ENCODE peak calls at places on chromosomes 1 and 21, in six cellular contexts. F is HCT116, E is Peyer's patch, B is RWPE1, Z is colonic mucosa, Q is PC-3. Y is an unnamed sample.

GRCh38 chr1:246801241-246802020 is 77.2 kb downstream of the SCCPDH start:
- DNase-seq in F (no peak), E (no peak), B (no peak), Z (no peak), Q (no peak), Y (no peak)

GRCh38 chr1:155717041-155717440 is 28.1 kb downstream of the DAP3 start:
- DNase-seq in F (no peak), E (no peak), B (no peak), Z (no peak), Q (no peak), Y (no peak)

GRCh38 chr1:167374014-167374413 is 144.3 kb downstream of the CD247 start:
- DNase-seq in F (no peak), E (no peak), B (no peak), Z (no peak), Q (no peak), Y (no peak)

GRCh38 chr1:62728963-62729362 is 40.8 kb upstream of the DOCK7 start:
- DNase-seq in F (no peak), E (no peak), B (no peak), Z (no peak), Q (no peak), Y (no peak)

GRCh38 chr1:7770939-7771672 is at the start of gene VAMP3:
- DNase-seq in F (peak), E (peak), B (peak), Z (peak), Q (peak), Y (peak)

GRCh38 chr1:53634571-53634979 is 104.4 kb downstream of the GLIS1 start:
- DNase-seq in F (no peak), E (no peak), B (no peak), Z (no peak), Q (no peak), Y (no peak)

GRCh38 chr1:54803761-54804470 is 2.8 kb upstream of the TTC22 start:
- DNase-seq in F (no peak), E (peak), B (no peak), Z (peak), Q (no peak), Y (no peak)

GRCh38 chr1:226697151-226697575 is 41.9 kb downstream of the ITPKB start:
- DNase-seq in F (no peak), E (no peak), B (peak), Z (no peak), Q (peak), Y (no peak)

GRCh38 chr1:209652121-209652742 is at the start of gene LAMB3:
- DNase-seq in F (peak), E (peak), B (peak), Z (peak), Q (peak), Y (no peak)

GRCh38 chr1:92476071-92476607 is 10.6 kb downstream of the GFI1 start:
- DNase-seq in F (no peak), E (no peak), B (no peak), Z (no peak), Q (no peak), Y (no peak)

GRCh38 chr1:241462371-241462770 is 57.2 kb downstream of the FH start:
- DNase-seq in F (no peak), E (no peak), B (no peak), Z (no peak), Q (no peak), Y (no peak)

GRCh38 chr1:2594001-2594640 is 7.5 kb downstream of the PRXL2B start:
- DNase-seq in F (no peak), E (peak), B (no peak), Z (peak), Q (peak), Y (peak)

GRCh38 chr1:6803357-6803756 is 18.1 kb downstream of the CAMTA1 start:
- DNase-seq in F (no peak), E (no peak), B (no peak), Z (no peak), Q (peak), Y (no peak)

GRCh38 chr1:109765483-109765815 is 1.7 kb upstream of the EPS8L3 start:
- DNase-seq in F (no peak), E (no peak), B (no peak), Z (peak), Q (no peak), Y (no peak)

GRCh38 chr21:46120301-46121285 is 22.7 kb downstream of the COL6A2 start:
- DNase-seq in F (no peak), E (peak), B (no peak), Z (no peak), Q (no peak), Y (no peak)

GRCh38 chr1:58895559-58896135 is 111.8 kb upstream of the JUN start:
- DNase-seq in F (no peak), E (no peak), B (no peak), Z (peak), Q (no peak), Y (peak)

GRCh38 chr1:115478933-115479551 is 141.0 kb upstream of the NGF start:
- DNase-seq in F (no peak), E (peak), B (no peak), Z (peak), Q (peak), Y (no peak)

GRCh38 chr1:153629971-153630370 is 1.7 kb downstream of the S100A1 start:
- DNase-seq in F (no peak), E (no peak), B (no peak), Z (no peak), Q (no peak), Y (no peak)

GRCh38 chr1:246066553-246066952 is 440.5 kb downstream of the SMYD3 start:
- DNase-seq in F (no peak), E (no peak), B (no peak), Z (no peak), Q (no peak), Y (no peak)

GRCh38 chr1:234976880-234977680 is 151.6 kb downstream of the TOMM20 start:
- DNase-seq in F (no peak), E (no peak), B (no peak), Z (no peak), Q (no peak), Y (no peak)

GRCh38 chr21:41379901-41380300 is 18.1 kb downstream of the MX2 start:
- DNase-seq in F (no peak), E (no peak), B (no peak), Z (no peak), Q (no peak), Y (no peak)

GRCh38 chr21:45164838-45165237 is 90.5 kb downstream of the ADARB1 start:
- DNase-seq in F (no peak), E (no peak), B (no peak), Z (no peak), Q (no peak), Y (no peak)

GRCh38 chr1:85325920-85326319 is 49.5 kb upstream of the BCL10 start:
- DNase-seq in F (no peak), E (no peak), B (no peak), Z (peak), Q (peak), Y (no peak)

GRCh38 chr1:186658999-186659398 is 21.2 kb downstream of the PTGS2 start:
- DNase-seq in F (no peak), E (no peak), B (peak), Z (no peak), Q (peak), Y (no peak)

GRCh38 chr1:231583376-231583775 is 43.2 kb upstream of the DISC1 start:
- DNase-seq in F (no peak), E (no peak), B (no peak), Z (no peak), Q (no peak), Y (no peak)

GRCh38 chr1:84141177-84142003 is 2.7 kb upstream of the PRKACB start:
- DNase-seq in F (no peak), E (no peak), B (peak), Z (no peak), Q (peak), Y (no peak)
- TF ChIP-seq CTCF in F (peak), E (peak), B (peak), Z (peak), Q (peak), Y (peak)

DNA sequence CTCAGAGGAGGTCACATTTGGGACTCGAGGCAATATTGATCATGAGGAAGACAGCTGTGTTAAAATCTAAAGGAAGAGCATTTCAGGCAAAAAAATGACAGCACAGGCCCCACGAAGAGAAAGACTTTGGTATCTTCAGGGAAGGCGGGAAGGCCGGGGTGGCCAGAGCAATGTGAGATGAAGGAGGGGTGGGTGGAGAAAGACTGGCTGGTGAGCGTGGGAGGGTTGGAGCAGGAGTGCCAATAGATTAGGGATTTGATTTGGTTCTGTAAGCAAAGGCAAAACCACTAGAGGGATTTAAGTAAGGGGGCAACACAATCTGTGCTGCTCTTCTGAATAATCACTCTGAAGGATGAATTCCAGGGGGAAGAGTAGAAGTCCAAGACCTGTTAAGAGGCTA is 48.0 kb upstream of the BCL9 start:
- DNase-seq in F (no peak), E (no peak), B (no peak), Z (no peak), Q (no peak), Y (no peak)
- TF ChIP-seq CTCF in F (peak), E (no peak), B (no peak), Z (no peak), Q (no peak), Y (no peak)

DNA sequence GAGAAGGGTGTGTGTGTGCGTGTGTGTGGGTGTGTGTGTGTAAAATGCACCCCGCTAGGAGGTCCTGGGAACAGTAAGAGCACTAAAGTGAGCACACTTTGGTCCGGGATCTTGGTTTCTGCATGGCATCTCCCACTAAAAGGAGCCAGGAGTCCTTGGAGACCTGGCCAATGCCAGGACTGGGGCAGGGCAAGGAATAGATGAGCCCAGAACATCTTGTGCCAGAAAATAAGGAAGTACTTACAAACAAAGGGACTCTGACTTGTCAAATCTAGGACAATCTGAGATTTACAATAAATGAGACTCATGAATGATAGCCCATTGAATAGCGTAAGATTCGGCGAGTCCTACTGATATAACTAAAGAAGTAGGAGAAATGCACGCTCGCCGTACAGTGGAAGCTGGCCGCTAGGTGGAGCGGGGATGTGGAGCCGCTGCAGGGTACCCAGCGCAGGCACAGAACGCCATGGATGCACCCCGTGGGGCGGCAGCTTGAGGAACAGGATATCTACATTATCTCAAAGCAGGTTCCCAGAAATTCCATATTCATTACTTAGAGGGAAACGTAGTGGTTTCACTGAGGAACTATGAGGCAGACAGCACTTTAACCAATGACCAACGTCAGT is 7.1 kb downstream of the SLC37A1 start:
- DNase-seq in F (no peak), E (no peak), B (no peak), Z (no peak), Q (no peak), Y (no peak)
- TF ChIP-seq CTCF in F (no peak), E (no peak), B (no peak), Z (no peak), Q (no peak), Y (no peak)

GRCh38 chr1:219784660-219785391 is 143.5 kb downstream of the SLC30A10 start:
- DNase-seq in F (no peak), E (no peak), B (no peak), Z (no peak), Q (no peak), Y (no peak)

GRCh38 chr1:219782311-219782710 is 146.0 kb downstream of the SLC30A10 start:
- DNase-seq in F (no peak), E (no peak), B (no peak), Z (no peak), Q (no peak), Y (no peak)

GRCh38 chr1:219783605-219784004 is 144.8 kb downstream of the SLC30A10 start:
- DNase-seq in F (no peak), E (no peak), B (no peak), Z (no peak), Q (no peak), Y (no peak)

GRCh38 chr1:219781491-219781890 is 146.9 kb downstream of the SLC30A10 start:
- DNase-seq in F (no peak), E (no peak), B (no peak), Z (no peak), Q (no peak), Y (no peak)

DNA sequence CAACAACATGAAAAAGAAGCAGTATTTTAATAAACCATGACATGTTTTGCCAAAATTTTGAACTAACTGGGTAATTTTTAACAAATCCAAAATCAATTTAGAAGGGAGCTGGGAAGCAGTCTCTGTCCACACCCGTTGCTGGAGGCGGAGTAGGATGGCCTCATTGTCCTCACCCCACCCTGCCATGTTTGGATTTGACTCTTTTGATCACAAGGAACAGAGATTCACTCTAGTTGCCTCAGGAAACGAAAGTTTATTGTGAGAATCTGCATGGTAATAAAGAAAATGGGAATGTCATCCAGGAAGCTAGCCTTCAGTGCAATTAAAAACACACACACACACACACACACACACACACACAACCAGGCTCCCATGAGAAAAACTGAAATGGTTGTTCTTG is 145.4 kb downstream of the SLC30A10 start:
- DNase-seq in F (no peak), E (no peak), B (no peak), Z (no peak), Q (no peak), Y (no peak)
- TF ChIP-seq CTCF in F (no peak), E (no peak), B (no peak), Z (no peak), Q (no peak), Y (no peak)

DNA sequence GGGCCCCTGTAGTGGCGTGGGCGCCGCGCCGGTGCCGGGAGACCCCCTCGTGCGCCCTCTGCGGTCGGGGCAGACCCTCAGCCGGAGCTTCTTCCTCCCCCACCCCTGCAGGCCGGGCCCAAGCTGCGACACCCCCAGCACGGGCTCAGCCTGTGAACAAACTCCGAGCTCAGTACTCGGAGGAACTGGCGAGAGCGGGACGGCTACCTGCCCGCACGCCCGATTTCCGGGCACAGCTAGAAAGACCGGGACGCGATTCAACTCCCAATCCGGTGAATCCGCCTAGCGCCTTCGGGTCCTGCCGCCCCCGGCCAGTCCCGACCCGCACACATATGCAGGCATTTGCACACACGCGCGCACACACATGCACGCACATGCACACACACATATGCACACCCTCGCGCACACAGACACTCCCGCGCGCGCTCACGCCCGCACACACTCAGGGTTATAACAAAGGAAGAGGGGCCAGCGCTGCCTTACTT is 580 bp upstream of the BLACAT1 start:
- DNase-seq in F (no peak), E (no peak), B (no peak), Z (no peak), Q (no peak), Y (no peak)
- TF ChIP-seq CTCF in F (no peak), E (no peak), B (no peak), Z (no peak), Q (no peak), Y (no peak)

GRCh38 chr1:162357681-162358266 is 18.9 kb downstream of the SPATA46 start:
- DNase-seq in F (peak), E (no peak), B (no peak), Z (peak), Q (peak), Y (no peak)

GRCh38 chr1:162351443-162351842 is 25.2 kb downstream of the SPATA46 start:
- DNase-seq in F (no peak), E (no peak), B (no peak), Z (no peak), Q (no peak), Y (no peak)

GRCh38 chr1:162349635-162350330 is 26.9 kb downstream of the SPATA46 start:
- DNase-seq in F (peak), E (no peak), B (peak), Z (peak), Q (peak), Y (no peak)

GRCh38 chr1:162347281-162347680 is 29.4 kb downstream of the SPATA46 start:
- DNase-seq in F (no peak), E (no peak), B (no peak), Z (no peak), Q (no peak), Y (no peak)

GRCh38 chr1:162353078-162353477 is 23.6 kb downstream of the SPATA46 start:
- DNase-seq in F (no peak), E (no peak), B (no peak), Z (no peak), Q (no peak), Y (no peak)
- TF ChIP-seq CTCF in F (no peak), E (no peak), B (no peak), Z (no peak), Q (no peak), Y (no peak)

GRCh38 chr1:94544706-94545490 is 3.3 kb upstream of the F3 start:
- DNase-seq in F (no peak), E (no peak), B (no peak), Z (no peak), Q (peak), Y (no peak)
- TF ChIP-seq CTCF in F (no peak), E (no peak), B (no peak), Z (no peak), Q (no peak), Y (no peak)

DNA sequence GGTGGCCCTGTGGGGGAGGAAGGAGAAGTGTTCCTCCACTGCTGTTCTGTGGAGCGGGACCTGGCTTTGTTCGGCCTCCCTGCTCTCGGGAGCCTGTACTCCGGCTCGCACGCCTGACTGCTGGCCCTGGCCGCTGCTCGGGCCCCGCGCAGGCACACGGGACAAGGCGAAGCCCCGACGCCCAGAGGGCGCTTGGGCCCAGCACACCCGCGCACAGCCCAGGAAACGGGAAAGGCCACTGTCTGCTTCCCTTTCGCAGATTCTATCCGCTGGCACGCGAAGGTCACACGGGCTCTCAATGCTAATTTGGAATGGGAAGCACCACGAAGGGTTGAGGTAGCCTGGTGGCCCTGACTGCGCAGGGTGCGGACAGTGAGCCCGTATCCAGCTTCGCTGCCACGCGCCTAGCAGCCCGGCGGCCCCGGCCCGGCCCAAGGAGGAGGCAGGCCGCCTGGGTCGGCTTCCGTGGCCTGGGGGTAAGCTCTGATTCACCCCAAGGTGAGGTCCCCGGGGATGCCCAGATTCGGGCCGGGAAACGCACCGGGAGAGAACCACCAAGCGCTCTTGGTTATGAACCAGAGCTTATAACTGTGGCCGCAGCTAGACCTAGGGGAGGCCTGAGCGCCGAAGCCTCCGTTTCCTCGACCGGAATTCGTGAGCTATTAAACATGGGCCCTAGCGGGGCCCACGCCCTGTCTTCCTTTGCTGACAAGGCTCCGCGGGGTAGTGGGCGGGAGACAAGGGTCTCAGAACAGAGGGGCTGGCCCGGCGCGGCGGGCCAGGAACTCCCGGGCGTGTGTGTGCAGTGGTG is 19.7 kb upstream of the TBX15 start:
- DNase-seq in F (no peak), E (no peak), B (no peak), Z (no peak), Q (no peak), Y (no peak)
- TF ChIP-seq CTCF in F (no peak), E (no peak), B (no peak), Z (no peak), Q (no peak), Y (no peak)

GRCh38 chr1:4768553-4768952 is 114.1 kb downstream of the AJAP1 start:
- DNase-seq in F (no peak), E (no peak), B (no peak), Z (no peak), Q (no peak), Y (no peak)
- TF ChIP-seq CTCF in F (peak), E (no peak), B (no peak), Z (no peak), Q (peak), Y (no peak)

Y was measured in CD14-positive monocyte.